ENCODE peak calls at places on chromosomes 3 and 15, in seven cellular contexts. One of them, this sample, is unnamed.

GRCh38 chr15:60479711-60480110 is 769 bp upstream of the ICE2 start:
- DNase-seq in neuronal stem cell: no peak
- DNase-seq in H1: no peak
- DNase-seq in trophoblast cell: peak
- DNase-seq in mesenchymal stem cell: no peak
- DNase-seq in H9: no peak
- DNase-seq in mesendoderm: peak
- DNase-seq in this sample: no peak

GRCh38 chr15:69305204-69305931 is 6.7 kb downstream of the PAQR5 start:
- DNase-seq in H1: no peak
- DNase-seq in trophoblast cell: peak
- DNase-seq in neuronal stem cell: no peak
- DNase-seq in mesenchymal stem cell: peak
- DNase-seq in mesendoderm: peak
- DNase-seq in H9: no peak
- DNase-seq in this sample: peak

GRCh38 chr3:182165234-182165633 is 453.5 kb downstream of the SOX2 start:
- DNase-seq in neuronal stem cell: no peak
- DNase-seq in H9: no peak
- DNase-seq in mesendoderm: no peak
- DNase-seq in trophoblast cell: peak
- DNase-seq in mesenchymal stem cell: no peak
- DNase-seq in H1: no peak
- DNase-seq in this sample: no peak

GRCh38 chr3:171049831-171050444 is 23.4 kb upstream of the SLC2A2 start:
- DNase-seq in mesendoderm: peak
- DNase-seq in trophoblast cell: peak
- DNase-seq in mesenchymal stem cell: peak
- DNase-seq in H9: peak
- DNase-seq in H1: peak
- DNase-seq in neuronal stem cell: peak
- DNase-seq in this sample: peak

GRCh38 chr3:34864011-34864410 is 775.3 kb upstream of the ARPP21 start:
- DNase-seq in mesenchymal stem cell: no peak
- DNase-seq in H9: no peak
- DNase-seq in H1: no peak
- DNase-seq in trophoblast cell: no peak
- DNase-seq in mesendoderm: no peak
- DNase-seq in neuronal stem cell: no peak
- DNase-seq in this sample: no peak

GRCh38 chr3:174685796-174686195 is 173.3 kb upstream of the NAALADL2 start:
- DNase-seq in trophoblast cell: no peak
- DNase-seq in H9: no peak
- DNase-seq in H1: no peak
- DNase-seq in mesendoderm: no peak
- DNase-seq in mesenchymal stem cell: no peak
- DNase-seq in neuronal stem cell: no peak
- DNase-seq in this sample: no peak

GRCh38 chr15:40633178-40633577 is 39.1 kb downstream of the KNL1 start:
- DNase-seq in H1: no peak
- DNase-seq in trophoblast cell: peak
- DNase-seq in H9: no peak
- DNase-seq in mesendoderm: no peak
- DNase-seq in mesenchymal stem cell: peak
- DNase-seq in neuronal stem cell: no peak
- DNase-seq in this sample: peak

GRCh38 chr15:72227192-72227586 is 3.8 kb downstream of the PKM start:
- DNase-seq in neuronal stem cell: no peak
- DNase-seq in H9: no peak
- DNase-seq in mesendoderm: peak
- DNase-seq in mesenchymal stem cell: peak
- DNase-seq in H1: no peak
- DNase-seq in trophoblast cell: peak
- DNase-seq in this sample: peak

GRCh38 chr3:33732394-33732793 is 14.3 kb upstream of the CLASP2 start:
- DNase-seq in mesendoderm: peak
- DNase-seq in neuronal stem cell: no peak
- DNase-seq in mesenchymal stem cell: no peak
- DNase-seq in H1: no peak
- DNase-seq in trophoblast cell: peak
- DNase-seq in H9: no peak
- DNase-seq in this sample: no peak

GRCh38 chr3:155323063-155323666 is 29.7 kb upstream of the STRIT1 start:
- DNase-seq in mesendoderm: peak
- DNase-seq in neuronal stem cell: peak
- DNase-seq in mesenchymal stem cell: peak
- DNase-seq in H9: peak
- DNase-seq in H1: no peak
- DNase-seq in trophoblast cell: peak
- DNase-seq in this sample: peak

GRCh38 chr3:189967254-189967865 is 153.3 kb downstream of the P3H2 start:
- DNase-seq in mesendoderm: peak
- DNase-seq in H9: no peak
- DNase-seq in trophoblast cell: peak
- DNase-seq in mesenchymal stem cell: peak
- DNase-seq in neuronal stem cell: peak
- DNase-seq in H1: no peak
- DNase-seq in this sample: peak

GRCh38 chr3:197522183-197522715 is 33.5 kb downstream of the BDH1 start:
- DNase-seq in neuronal stem cell: no peak
- DNase-seq in mesenchymal stem cell: no peak
- DNase-seq in H1: no peak
- DNase-seq in mesendoderm: no peak
- DNase-seq in trophoblast cell: no peak
- DNase-seq in H9: no peak
- DNase-seq in this sample: no peak

GRCh38 chr15:59614153-59614552 is 2.6 kb downstream of the GCNT3 start:
- DNase-seq in mesendoderm: no peak
- DNase-seq in neuronal stem cell: no peak
- DNase-seq in mesenchymal stem cell: no peak
- DNase-seq in H1: no peak
- DNase-seq in H9: no peak
- DNase-seq in trophoblast cell: no peak
- DNase-seq in this sample: no peak

GRCh38 chr15:63474810-63475316 is 29.5 kb upstream of the USP3 start:
- DNase-seq in trophoblast cell: no peak
- DNase-seq in mesendoderm: no peak
- DNase-seq in neuronal stem cell: no peak
- DNase-seq in H1: no peak
- DNase-seq in H9: no peak
- DNase-seq in mesenchymal stem cell: peak
- DNase-seq in this sample: no peak

GRCh38 chr15:38564557-38565286 is at the start of gene RASGRP1:
- DNase-seq in mesenchymal stem cell: peak
- DNase-seq in neuronal stem cell: peak
- DNase-seq in H1: peak
- DNase-seq in H9: peak
- DNase-seq in mesendoderm: peak
- DNase-seq in trophoblast cell: peak
- DNase-seq in this sample: peak

GRCh38 chr15:90956551-90957104 is 1.9 kb downstream of the RCCD1 start:
- DNase-seq in H9: peak
- DNase-seq in H1: peak
- DNase-seq in mesenchymal stem cell: peak
- DNase-seq in mesendoderm: peak
- DNase-seq in neuronal stem cell: peak
- DNase-seq in trophoblast cell: peak
- DNase-seq in this sample: peak

GRCh38 chr3:169305460-169305859 is 358.1 kb downstream of the MECOM start:
- DNase-seq in trophoblast cell: no peak
- DNase-seq in H1: no peak
- DNase-seq in H9: no peak
- DNase-seq in neuronal stem cell: no peak
- DNase-seq in mesenchymal stem cell: no peak
- DNase-seq in mesendoderm: no peak
- DNase-seq in this sample: no peak

GRCh38 chr3:24406900-24407299 is 87.8 kb downstream of the THRB start:
- DNase-seq in neuronal stem cell: no peak
- DNase-seq in H1: no peak
- DNase-seq in mesenchymal stem cell: no peak
- DNase-seq in mesendoderm: no peak
- DNase-seq in trophoblast cell: no peak
- DNase-seq in H9: no peak
- DNase-seq in this sample: no peak
- H3K4ac ChIP-seq in neuronal stem cell: no peak
- H3K4ac ChIP-seq in H1: no peak
- H3K4ac ChIP-seq in mesenchymal stem cell: no peak
- H3K4ac ChIP-seq in mesendoderm: no peak
- H3K4ac ChIP-seq in trophoblast cell: no peak
- H3K4ac ChIP-seq in H9: no peak
- H3K4ac ChIP-seq in this sample: no peak

DNA sequence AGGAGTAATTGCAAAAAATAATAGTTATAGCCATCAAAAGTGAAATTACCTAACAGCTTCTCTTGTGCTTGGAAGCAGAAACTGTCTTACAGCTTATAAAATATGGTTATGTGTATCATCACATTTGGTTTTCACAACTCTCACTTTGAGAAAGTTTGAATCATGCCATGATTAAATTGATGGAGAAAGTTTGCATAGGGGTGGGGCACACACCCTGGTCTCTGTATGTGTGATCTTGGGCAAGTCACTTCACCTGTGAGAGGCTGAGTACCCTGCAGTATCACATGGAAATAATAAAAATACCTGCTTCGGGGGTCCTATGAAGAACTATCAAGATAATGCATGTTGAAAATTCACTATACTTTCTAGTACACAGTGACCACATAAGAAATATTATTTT is 471.4 kb downstream of the RAP2B start:
- DNase-seq in neuronal stem cell: no peak
- DNase-seq in trophoblast cell: no peak
- DNase-seq in H9: no peak
- DNase-seq in H1: no peak
- DNase-seq in mesenchymal stem cell: no peak
- DNase-seq in mesendoderm: no peak
- DNase-seq in this sample: no peak
- H3K4ac ChIP-seq in neuronal stem cell: no peak
- H3K4ac ChIP-seq in trophoblast cell: no peak
- H3K4ac ChIP-seq in H9: no peak
- H3K4ac ChIP-seq in H1: no peak
- H3K4ac ChIP-seq in mesenchymal stem cell: no peak
- H3K4ac ChIP-seq in mesendoderm: no peak
- H3K4ac ChIP-seq in this sample: no peak

GRCh38 chr3:27714101-27714526 is 8.0 kb downstream of the EOMES start:
- DNase-seq in mesendoderm: peak
- DNase-seq in neuronal stem cell: no peak
- DNase-seq in H1: no peak
- DNase-seq in trophoblast cell: no peak
- DNase-seq in mesenchymal stem cell: no peak
- DNase-seq in H9: peak
- DNase-seq in this sample: no peak

GRCh38 chr3:27715863-27716262 is 6.3 kb downstream of the EOMES start:
- DNase-seq in neuronal stem cell: no peak
- DNase-seq in H9: no peak
- DNase-seq in mesenchymal stem cell: no peak
- DNase-seq in mesendoderm: no peak
- DNase-seq in H1: no peak
- DNase-seq in trophoblast cell: no peak
- DNase-seq in this sample: no peak

GRCh38 chr3:27714692-27715453 is 7.2 kb downstream of the EOMES start:
- DNase-seq in H9: peak
- DNase-seq in trophoblast cell: peak
- DNase-seq in neuronal stem cell: no peak
- DNase-seq in H1: peak
- DNase-seq in mesenchymal stem cell: peak
- DNase-seq in mesendoderm: peak
- DNase-seq in this sample: no peak

GRCh38 chr3:27716309-27716708 is 5.8 kb downstream of the EOMES start:
- DNase-seq in H9: no peak
- DNase-seq in mesenchymal stem cell: no peak
- DNase-seq in trophoblast cell: no peak
- DNase-seq in mesendoderm: peak
- DNase-seq in neuronal stem cell: no peak
- DNase-seq in H1: no peak
- DNase-seq in this sample: no peak

DNA sequence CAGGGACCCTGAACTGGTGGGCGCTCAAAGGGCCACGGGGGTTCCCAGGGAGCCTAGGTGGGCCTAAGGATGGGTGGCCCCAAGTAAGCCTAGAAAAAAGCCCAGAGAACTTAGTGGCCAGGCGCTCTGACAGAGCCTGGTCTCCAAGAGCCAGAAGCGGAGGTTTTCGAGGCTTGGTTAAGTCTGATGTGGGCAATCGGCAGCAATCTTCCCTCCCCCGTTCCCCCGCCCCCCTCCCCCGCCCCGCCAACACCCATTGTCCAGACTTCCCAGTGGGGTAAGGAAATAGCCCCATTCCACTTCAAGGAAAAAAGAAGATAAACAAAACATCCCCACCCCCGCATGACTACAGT is 6.7 kb downstream of the EOMES start:
- DNase-seq in trophoblast cell: no peak
- DNase-seq in mesenchymal stem cell: no peak
- DNase-seq in H1: no peak
- DNase-seq in H9: peak
- DNase-seq in mesendoderm: peak
- DNase-seq in neuronal stem cell: no peak
- DNase-seq in this sample: no peak
- H3K4ac ChIP-seq in trophoblast cell: no peak
- H3K4ac ChIP-seq in mesenchymal stem cell: no peak
- H3K4ac ChIP-seq in H1: no peak
- H3K4ac ChIP-seq in H9: no peak
- H3K4ac ChIP-seq in mesendoderm: peak
- H3K4ac ChIP-seq in neuronal stem cell: no peak
- H3K4ac ChIP-seq in this sample: no peak

GRCh38 chr3:37251993-37252392 is 77.6 kb upstream of the LRRFIP2 start:
- DNase-seq in H1: no peak
- DNase-seq in mesenchymal stem cell: no peak
- DNase-seq in mesendoderm: no peak
- DNase-seq in trophoblast cell: no peak
- DNase-seq in neuronal stem cell: no peak
- DNase-seq in H9: no peak
- DNase-seq in this sample: no peak

GRCh38 chr3:37249294-37249693 is 74.9 kb upstream of the LRRFIP2 start:
- DNase-seq in neuronal stem cell: no peak
- DNase-seq in H9: no peak
- DNase-seq in H1: no peak
- DNase-seq in trophoblast cell: no peak
- DNase-seq in mesendoderm: no peak
- DNase-seq in mesenchymal stem cell: no peak
- DNase-seq in this sample: no peak

GRCh38 chr3:37249717-37250116 is 75.3 kb upstream of the LRRFIP2 start:
- DNase-seq in trophoblast cell: no peak
- DNase-seq in H1: no peak
- DNase-seq in mesenchymal stem cell: no peak
- DNase-seq in neuronal stem cell: no peak
- DNase-seq in mesendoderm: no peak
- DNase-seq in H9: no peak
- DNase-seq in this sample: peak

GRCh38 chr3:37248179-37248578 is 73.8 kb upstream of the LRRFIP2 start:
- DNase-seq in mesendoderm: no peak
- DNase-seq in neuronal stem cell: no peak
- DNase-seq in H9: no peak
- DNase-seq in trophoblast cell: no peak
- DNase-seq in mesenchymal stem cell: no peak
- DNase-seq in H1: no peak
- DNase-seq in this sample: no peak

DNA sequence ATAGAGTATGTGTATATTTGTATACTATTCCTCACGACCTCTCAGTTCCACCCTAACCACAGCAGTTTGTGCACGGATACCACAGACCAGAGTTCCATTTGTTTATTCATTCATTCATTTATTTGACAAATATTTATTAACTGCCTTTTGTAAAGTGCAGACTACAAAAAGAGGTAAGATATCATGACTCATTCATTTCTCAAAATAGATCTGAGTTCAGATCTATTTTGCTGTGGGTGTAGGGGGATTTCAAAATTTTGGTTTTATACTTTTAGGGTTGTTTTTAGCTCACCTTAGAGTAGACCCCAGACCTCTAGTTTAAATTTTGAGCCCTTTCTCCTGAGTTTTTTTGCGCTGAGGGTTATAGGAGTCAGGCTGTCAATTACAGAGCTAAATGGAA is 76.1 kb upstream of the LRRFIP2 start:
- DNase-seq in mesendoderm: no peak
- DNase-seq in neuronal stem cell: no peak
- DNase-seq in H9: no peak
- DNase-seq in trophoblast cell: no peak
- DNase-seq in H1: no peak
- DNase-seq in mesenchymal stem cell: no peak
- DNase-seq in this sample: peak
- H3K4ac ChIP-seq in mesendoderm: no peak
- H3K4ac ChIP-seq in neuronal stem cell: no peak
- H3K4ac ChIP-seq in H9: no peak
- H3K4ac ChIP-seq in trophoblast cell: no peak
- H3K4ac ChIP-seq in H1: no peak
- H3K4ac ChIP-seq in mesenchymal stem cell: no peak
- H3K4ac ChIP-seq in this sample: no peak